ENCODE peak calls at places on chromosomes 4 and X, in six cellular contexts. One of them, this sample, is unnamed.

GRCh38 chrX:133005038-133005437 is 46.6 kb upstream of the HS6ST2 start:
- DNase-seq in HepG2: peak; percentile 3
- DNase-seq in GM12878: no peak
- DNase-seq in HCT116: no peak
- DNase-seq in K562: peak; percentile 23
- DNase-seq in H1: no peak
- DNase-seq in this sample: peak; percentile 0

GRCh38 chr4:150546286-150546685 is 35.7 kb upstream of the MAB21L2 start:
- DNase-seq in H1: no peak
- DNase-seq in HepG2: no peak
- DNase-seq in GM12878: no peak
- DNase-seq in K562: no peak
- DNase-seq in HCT116: no peak
- DNase-seq in this sample: no peak

GRCh38 chr4:142567199-142567598 is 278.9 kb downstream of the INPP4B start:
- DNase-seq in GM12878: no peak
- DNase-seq in H1: peak; percentile 25
- DNase-seq in HepG2: no peak
- DNase-seq in K562: no peak
- DNase-seq in HCT116: peak; percentile 51
- DNase-seq in this sample: peak; percentile 18

GRCh38 chr4:76952631-76953587 is 3.4 kb downstream of the SEPTIN11 start:
- DNase-seq in H1: no peak
- DNase-seq in HCT116: no peak
- DNase-seq in K562: no peak
- DNase-seq in GM12878: no peak
- DNase-seq in HepG2: no peak
- DNase-seq in this sample: no peak

GRCh38 chr4:139659735-139660424 is 5.7 kb upstream of the MGST2 start:
- DNase-seq in K562: no peak
- DNase-seq in HCT116: no peak
- DNase-seq in GM12878: no peak
- DNase-seq in HepG2: no peak
- DNase-seq in H1: no peak
- DNase-seq in this sample: no peak

GRCh38 chr4:47835489-47835888 is 2.4 kb downstream of the CORIN start:
- DNase-seq in GM12878: no peak
- DNase-seq in H1: no peak
- DNase-seq in HepG2: no peak
- DNase-seq in HCT116: no peak
- DNase-seq in K562: no peak
- DNase-seq in this sample: no peak

GRCh38 chr4:56215901-56216300 is 171.4 kb downstream of the AASDH start:
- DNase-seq in K562: no peak
- DNase-seq in HepG2: no peak
- DNase-seq in GM12878: no peak
- DNase-seq in HCT116: peak; percentile 33
- DNase-seq in H1: peak; percentile 23
- DNase-seq in this sample: no peak

GRCh38 chr4:79917246-79917645 is 155.8 kb downstream of the ANTXR2 start:
- DNase-seq in H1: peak; percentile 47
- DNase-seq in HepG2: peak; percentile 43
- DNase-seq in HCT116: peak; percentile 42
- DNase-seq in K562: peak; percentile 47
- DNase-seq in GM12878: peak; percentile 8
- DNase-seq in this sample: peak; percentile 49

GRCh38 chr4:81577392-81577791 is 105.7 kb upstream of the RASGEF1B start:
- DNase-seq in HepG2: no peak
- DNase-seq in HCT116: no peak
- DNase-seq in K562: no peak
- DNase-seq in GM12878: no peak
- DNase-seq in H1: no peak
- DNase-seq in this sample: no peak

GRCh38 chr4:67436742-67437141 is 108.6 kb downstream of the CENPC start:
- DNase-seq in K562: no peak
- DNase-seq in H1: no peak
- DNase-seq in GM12878: peak; percentile 8
- DNase-seq in HCT116: no peak
- DNase-seq in HepG2: no peak
- DNase-seq in this sample: no peak

GRCh38 chr4:78665216-78665615 is 110.9 kb upstream of the BMP2K start:
- DNase-seq in K562: no peak
- DNase-seq in H1: no peak
- DNase-seq in HepG2: no peak
- DNase-seq in HCT116: no peak
- DNase-seq in GM12878: no peak
- DNase-seq in this sample: no peak

GRCh38 chr4:36841583-36842326 is 402.8 kb upstream of the NWD2 start:
- DNase-seq in GM12878: peak; percentile 35
- DNase-seq in K562: no peak
- DNase-seq in HepG2: no peak
- DNase-seq in HCT116: no peak
- DNase-seq in H1: no peak
- DNase-seq in this sample: no peak

GRCh38 chr4:1226598-1226997 is 22.3 kb downstream of the CTBP1 start:
- DNase-seq in HepG2: no peak
- DNase-seq in GM12878: no peak
- DNase-seq in H1: no peak
- DNase-seq in K562: no peak
- DNase-seq in HCT116: no peak
- DNase-seq in this sample: no peak
- TF ChIP-seq JUND in HepG2: no peak
- TF ChIP-seq JUND in GM12878: no peak
- TF ChIP-seq JUND in H1: no peak
- TF ChIP-seq JUND in K562: no peak
- TF ChIP-seq JUND in HCT116: no peak
- TF ChIP-seq JUND in this sample: no peak

GRCh38 chrX:38652934-38653442 is 91.6 kb downstream of the TSPAN7 start:
- DNase-seq in HCT116: no peak
- DNase-seq in H1: no peak
- DNase-seq in GM12878: no peak
- DNase-seq in HepG2: no peak
- DNase-seq in K562: peak; percentile 91
- DNase-seq in this sample: peak; percentile 33

GRCh38 chrX:38654302-38654701 is 93.0 kb downstream of the TSPAN7 start:
- DNase-seq in GM12878: no peak
- DNase-seq in K562: peak; percentile 19
- DNase-seq in H1: no peak
- DNase-seq in HCT116: peak; percentile 7
- DNase-seq in HepG2: peak; percentile 36
- DNase-seq in this sample: peak; percentile 64

GRCh38 chrX:38649674-38650647 is 88.6 kb downstream of the TSPAN7 start:
- DNase-seq in HepG2: no peak
- DNase-seq in GM12878: no peak
- DNase-seq in H1: no peak
- DNase-seq in K562: peak; percentile 38
- DNase-seq in HCT116: no peak
- DNase-seq in this sample: no peak

GRCh38 chrX:38649227-38649626 is 87.9 kb downstream of the TSPAN7 start:
- DNase-seq in GM12878: no peak
- DNase-seq in HCT116: no peak
- DNase-seq in H1: no peak
- DNase-seq in K562: peak; percentile 19
- DNase-seq in HepG2: no peak
- DNase-seq in this sample: no peak

GRCh38 chrX:38651625-38652601 is 90.6 kb downstream of the TSPAN7 start:
- DNase-seq in HCT116: no peak
- DNase-seq in GM12878: no peak
- DNase-seq in HepG2: no peak
- DNase-seq in H1: no peak
- DNase-seq in K562: no peak
- DNase-seq in this sample: no peak
- TF ChIP-seq JUND in HCT116: no peak
- TF ChIP-seq JUND in GM12878: no peak
- TF ChIP-seq JUND in HepG2: no peak
- TF ChIP-seq JUND in H1: no peak
- TF ChIP-seq JUND in K562: no peak
- TF ChIP-seq JUND in this sample: no peak

GRCh38 chr4:86014599-86014998 is 345.3 kb downstream of the MAPK10 start:
- DNase-seq in HepG2: no peak
- DNase-seq in K562: no peak
- DNase-seq in H1: no peak
- DNase-seq in HCT116: no peak
- DNase-seq in GM12878: peak; percentile 36
- DNase-seq in this sample: no peak

GRCh38 chr4:86015412-86016350 is 344.2 kb downstream of the MAPK10 start:
- DNase-seq in GM12878: no peak
- DNase-seq in H1: no peak
- DNase-seq in HepG2: no peak
- DNase-seq in HCT116: no peak
- DNase-seq in K562: no peak
- DNase-seq in this sample: peak; percentile 4

GRCh38 chr4:86013623-86014022 is 346.2 kb downstream of the MAPK10 start:
- DNase-seq in HepG2: no peak
- DNase-seq in K562: no peak
- DNase-seq in HCT116: no peak
- DNase-seq in GM12878: no peak
- DNase-seq in H1: no peak
- DNase-seq in this sample: no peak

GRCh38 chr4:86007042-86007441 is 352.8 kb downstream of the MAPK10 start:
- DNase-seq in HepG2: no peak
- DNase-seq in K562: no peak
- DNase-seq in GM12878: no peak
- DNase-seq in HCT116: no peak
- DNase-seq in H1: no peak
- DNase-seq in this sample: no peak

GRCh38 chr4:86011117-86011516 is 348.7 kb downstream of the MAPK10 start:
- DNase-seq in HepG2: no peak
- DNase-seq in H1: no peak
- DNase-seq in GM12878: no peak
- DNase-seq in HCT116: no peak
- DNase-seq in K562: no peak
- DNase-seq in this sample: no peak
- TF ChIP-seq JUND in HepG2: no peak
- TF ChIP-seq JUND in H1: no peak
- TF ChIP-seq JUND in GM12878: no peak
- TF ChIP-seq JUND in HCT116: no peak
- TF ChIP-seq JUND in K562: no peak
- TF ChIP-seq JUND in this sample: no peak

DNA sequence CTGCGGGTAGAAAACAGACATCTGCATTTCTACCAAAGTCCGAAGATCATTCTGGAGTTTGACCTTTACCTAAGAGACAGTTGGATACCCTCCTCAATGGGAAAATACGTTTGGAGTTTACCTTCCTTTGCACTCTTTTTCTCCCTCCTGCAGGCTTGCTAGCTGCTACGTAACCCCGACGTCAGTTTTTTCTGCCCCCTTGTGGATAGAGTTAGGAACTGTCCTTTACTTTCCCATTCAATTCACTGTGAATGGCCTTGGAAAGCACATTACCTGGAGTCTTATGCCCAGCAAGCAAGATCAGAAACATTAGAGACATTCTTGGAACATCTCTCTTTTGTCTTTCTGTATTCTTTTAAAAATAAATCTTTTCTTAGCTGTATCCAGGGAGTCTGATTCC is 250.7 kb downstream of the NAP1L3 start:
- DNase-seq in HCT116: no peak
- DNase-seq in H1: peak; percentile 10
- DNase-seq in K562: peak; percentile 3
- DNase-seq in GM12878: no peak
- DNase-seq in HepG2: peak; percentile 0
- DNase-seq in this sample: no peak
- TF ChIP-seq JUND in HCT116: no peak
- TF ChIP-seq JUND in H1: no peak
- TF ChIP-seq JUND in K562: no peak
- TF ChIP-seq JUND in GM12878: no peak
- TF ChIP-seq JUND in HepG2: no peak
- TF ChIP-seq JUND in this sample: no peak

DNA sequence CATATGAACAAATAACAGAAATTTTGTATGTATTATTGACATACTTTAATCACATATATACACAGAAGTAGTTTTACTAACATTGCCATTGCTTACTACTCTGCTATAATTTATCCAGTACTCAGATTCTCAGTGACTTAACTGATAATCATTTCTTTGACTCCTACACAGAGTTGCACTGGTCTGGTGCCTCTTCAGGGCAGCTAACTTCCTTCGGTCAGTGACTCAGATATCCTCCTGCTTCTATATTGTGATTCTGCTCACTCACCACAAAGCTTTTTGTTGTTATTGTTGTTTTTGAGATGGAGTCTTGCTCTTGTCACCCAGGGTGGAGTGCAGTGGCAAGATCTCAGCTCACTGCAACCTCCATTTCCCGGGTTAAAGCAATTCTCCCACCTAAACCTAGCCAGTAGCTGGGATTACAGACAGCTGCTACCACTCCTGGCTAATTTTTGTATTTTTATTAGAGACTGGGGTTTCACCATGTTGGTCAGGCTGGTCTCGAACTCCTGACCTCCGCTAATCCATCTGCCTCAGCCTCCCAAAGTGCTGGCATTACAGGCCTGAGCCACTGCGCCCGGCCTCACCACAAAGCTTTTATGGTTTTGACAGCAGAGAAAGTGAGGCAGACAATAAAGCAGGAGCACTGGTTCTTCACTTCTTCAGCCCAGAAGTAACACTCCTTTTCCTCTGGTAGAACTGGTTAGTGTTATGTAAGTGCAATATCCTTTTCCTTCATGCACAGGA is 499.3 kb downstream of the EPHA5 start:
- DNase-seq in GM12878: no peak
- DNase-seq in HCT116: no peak
- DNase-seq in H1: no peak
- DNase-seq in HepG2: no peak
- DNase-seq in K562: no peak
- DNase-seq in this sample: no peak
- TF ChIP-seq JUND in GM12878: no peak
- TF ChIP-seq JUND in HCT116: no peak
- TF ChIP-seq JUND in H1: no peak
- TF ChIP-seq JUND in HepG2: no peak
- TF ChIP-seq JUND in K562: no peak
- TF ChIP-seq JUND in this sample: no peak

GRCh38 chrX:47563801-47564315 is 2.9 kb downstream of the ARAF start:
- DNase-seq in GM12878: no peak
- DNase-seq in H1: no peak
- DNase-seq in HepG2: no peak
- DNase-seq in HCT116: no peak
- DNase-seq in K562: peak; percentile 42
- DNase-seq in this sample: no peak
- TF ChIP-seq JUND in GM12878: no peak
- TF ChIP-seq JUND in H1: no peak
- TF ChIP-seq JUND in HepG2: no peak
- TF ChIP-seq JUND in HCT116: no peak
- TF ChIP-seq JUND in K562: peak; percentile 95
- TF ChIP-seq JUND in this sample: no peak

GRCh38 chr4:8403173-8403753 is 37.3 kb downstream of the ACOX3 start:
- DNase-seq in H1: peak; percentile 33
- DNase-seq in GM12878: no peak
- DNase-seq in K562: peak; percentile 85
- DNase-seq in HepG2: peak; percentile 48
- DNase-seq in HCT116: peak; percentile 23
- DNase-seq in this sample: peak; percentile 51

GRCh38 chr4:8402640-8403039 is 37.9 kb downstream of the ACOX3 start:
- DNase-seq in HepG2: no peak
- DNase-seq in HCT116: no peak
- DNase-seq in GM12878: no peak
- DNase-seq in H1: no peak
- DNase-seq in K562: no peak
- DNase-seq in this sample: no peak

GRCh38 chr4:8405516-8405875 is 35.0 kb downstream of the ACOX3 start:
- DNase-seq in HepG2: no peak
- DNase-seq in H1: no peak
- DNase-seq in K562: no peak
- DNase-seq in GM12878: no peak
- DNase-seq in HCT116: no peak
- DNase-seq in this sample: no peak

GRCh38 chr4:8404791-8405515 is 35.6 kb downstream of the ACOX3 start:
- DNase-seq in H1: no peak
- DNase-seq in K562: no peak
- DNase-seq in GM12878: no peak
- DNase-seq in HepG2: no peak
- DNase-seq in HCT116: no peak
- DNase-seq in this sample: no peak

GRCh38 chr4:8403981-8404380 is 36.5 kb downstream of the ACOX3 start:
- DNase-seq in K562: no peak
- DNase-seq in H1: no peak
- DNase-seq in GM12878: no peak
- DNase-seq in HepG2: no peak
- DNase-seq in HCT116: no peak
- DNase-seq in this sample: no peak
- TF ChIP-seq JUND in K562: no peak
- TF ChIP-seq JUND in H1: no peak
- TF ChIP-seq JUND in GM12878: no peak
- TF ChIP-seq JUND in HepG2: no peak
- TF ChIP-seq JUND in HCT116: no peak
- TF ChIP-seq JUND in this sample: no peak

This sample was measured in T47D.